ENCODE peak calls at places on chromosomes 7 and 10, in four cellular contexts. I is A549, H is upper lobe of left lung, B is transverse colon. Q is an unnamed sample.

GRCh38 chr10:52115823-52116222 is 198.3 kb upstream of the DKK1 start:
- DNase-seq in I (peak), H (no peak), B (no peak), Q (no peak)

GRCh38 chr10:1020966-1021365 is 4.7 kb downstream of the IDI2 start:
- DNase-seq in B (no peak), H (peak), I (no peak), Q (no peak)

GRCh38 chr10:97532935-97533671 is 34.4 kb downstream of the UBTD1 start:
- DNase-seq in I (peak), H (no peak), B (no peak), Q (no peak)

GRCh38 chr7:47326220-47326619 is 255.7 kb downstream of the TNS3 start:
- DNase-seq in B (no peak), I (no peak), H (no peak), Q (no peak)

GRCh38 chr7:157016352-157017041 is 6.0 kb upstream of the MNX1 start:
- DNase-seq in H (peak), I (no peak), B (no peak), Q (no peak)

GRCh38 chr7:156792611-156793010 is 100.4 kb downstream of the LMBR1 start:
- DNase-seq in I (no peak), H (no peak), B (no peak), Q (no peak)

GRCh38 chr7:11807000-11807399 is 25.0 kb downstream of the THSD7A start:
- DNase-seq in I (no peak), B (no peak), H (no peak), Q (no peak)

GRCh38 chr10:7359954-7360353 is 50.9 kb downstream of the SFMBT2 start:
- DNase-seq in B (no peak), H (no peak), I (peak), Q (no peak)

GRCh38 chr7:107924841-107925490 is 34.0 kb downstream of the DLD start:
- DNase-seq in H (no peak), B (no peak), I (no peak), Q (no peak)

GRCh38 chr7:30761214-30762156 is 9.6 kb downstream of the INMT start:
- DNase-seq in H (no peak), I (no peak), B (no peak), Q (no peak)

GRCh38 chr10:115857856-115858255 is 415.1 kb downstream of the GFRA1 start:
- DNase-seq in H (no peak), B (no peak), I (no peak), Q (no peak)

GRCh38 chr10:122062831-122063674 is 74.1 kb downstream of the TACC2 start:
- DNase-seq in B (peak), I (peak), H (peak), Q (peak)

DNA sequence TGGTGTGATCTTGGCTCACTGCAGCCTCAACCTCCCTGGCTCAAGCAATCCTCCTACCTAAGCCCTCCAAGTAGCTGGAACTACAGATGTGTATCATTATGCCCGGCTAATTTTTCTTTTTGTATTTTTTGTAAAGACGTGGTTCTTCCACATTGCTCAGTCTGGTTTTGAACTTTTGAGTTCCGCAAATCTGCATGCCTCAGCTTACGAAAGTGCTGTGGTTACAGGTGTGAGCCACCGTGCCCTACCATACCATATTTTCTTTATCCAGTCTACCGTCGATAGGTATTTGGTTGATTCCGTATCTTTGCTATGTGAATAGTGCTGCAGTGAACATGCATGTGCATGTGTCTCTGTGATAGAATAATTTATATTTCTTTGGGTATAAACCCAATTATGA is 6.5 kb downstream of the ZNF107 start:
- DNase-seq in B (no peak), H (no peak), I (no peak), Q (no peak)
- H3K4me3 ChIP-seq in B (no peak), H (no peak), I (no peak), Q (no peak)

GRCh38 chr7:46322937-46323336 is 401.9 kb upstream of the IGFBP3 start:
- DNase-seq in H (no peak), I (no peak), B (no peak), Q (no peak)
- TF ChIP-seq EP300 in H (no peak), I (no peak), B (no peak), Q (no peak)

GRCh38 chr10:29736325-29737208 is 101.8 kb upstream of the SVIL start:
- DNase-seq in B (peak), I (peak), H (peak), Q (peak)

GRCh38 chr10:29734640-29734979 is 99.8 kb upstream of the SVIL start:
- DNase-seq in I (no peak), B (no peak), H (no peak), Q (no peak)

GRCh38 chr10:29734980-29735627 is 100.3 kb upstream of the SVIL start:
- DNase-seq in H (peak), B (peak), I (peak), Q (peak)

GRCh38 chr10:29737209-29737565 is 102.4 kb upstream of the SVIL start:
- DNase-seq in H (no peak), B (no peak), I (no peak), Q (no peak)

DNA sequence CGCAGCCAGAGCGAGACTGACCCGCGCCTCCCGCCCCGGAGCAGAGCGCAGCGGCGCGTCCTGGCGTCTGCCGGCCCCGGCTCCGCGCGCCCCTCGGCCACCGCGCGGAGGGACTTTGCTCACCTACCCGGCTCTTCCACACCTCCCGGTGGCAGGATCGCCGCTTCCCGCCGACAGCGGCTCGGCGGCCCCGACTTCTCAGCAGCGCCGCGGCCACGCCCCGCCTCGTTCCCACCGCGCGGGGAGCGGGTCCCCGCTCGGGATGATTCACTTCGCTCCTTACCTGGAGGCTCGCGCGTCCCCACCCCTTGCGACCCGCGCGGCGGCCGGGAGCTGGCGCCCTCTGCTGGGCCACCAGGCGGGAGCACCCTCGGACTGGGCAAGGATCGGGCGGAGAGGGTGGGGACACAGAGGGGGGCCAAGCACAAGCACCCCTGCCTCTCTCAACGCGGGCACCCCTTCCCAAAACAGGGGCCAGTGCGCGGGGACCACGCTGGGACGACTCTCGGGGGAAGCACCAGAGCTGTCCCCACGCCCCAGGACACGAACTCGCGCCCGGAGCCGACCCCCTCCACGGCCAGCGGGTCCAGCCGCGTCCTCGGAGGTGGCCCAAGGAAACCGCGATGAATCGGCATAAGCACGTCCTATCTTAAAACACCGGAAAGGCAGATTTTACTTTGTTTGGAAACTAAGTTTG is 101.0 kb upstream of the SVIL start:
- DNase-seq in H (peak), B (peak), I (peak), Q (peak)
- TF ChIP-seq POLR2A in H (peak), B (peak), I (no peak), Q (no peak)

GRCh38 chr7:142017451-142017850 is 21.8 kb downstream of the MGAM start:
- DNase-seq in B (no peak), I (no peak), H (no peak), Q (no peak)
- H3K4me3 ChIP-seq in B (no peak), I (no peak), H (no peak), Q (no peak)